ENCODE peak calls at places on chromosomes 16 and 17, in seven cellular contexts. A, E, D, Z, L, X and Q are unnamed samples.

GRCh38 chr17:9024497-9024896 is 3.2 kb downstream of the NTN1 start:
- DNase-seq in A (peak; percentile 76), E (no peak), D (no peak), Z (no peak), L (no peak), X (no peak), Q (no peak)

GRCh38 chr16:68289202-68289601 is 21.5 kb downstream of the SLC7A6OS start:
- DNase-seq in A (no peak), E (no peak), D (no peak), Z (no peak), L (no peak), X (no peak), Q (no peak)

GRCh38 chr17:7613769-7614421 is 802 bp downstream of the FXR2 start:
- DNase-seq in A (peak; percentile 17), E (peak; percentile 36), D (no peak), Z (peak; percentile 11), L (no peak), X (peak; percentile 22), Q (peak; percentile 68)

GRCh38 chr17:35448214-35448898 is at the start of gene SLFN13:
- DNase-seq in A (peak; percentile 97), E (peak; percentile 68), D (no peak), Z (peak; percentile 93), L (peak; percentile 63), X (peak; percentile 72), Q (peak; percentile 59)

GRCh38 chr17:5526821-5527598 is 40.6 kb downstream of the MIS12 start:
- DNase-seq in A (no peak), E (peak; percentile 85), D (peak; percentile 75), Z (peak; percentile 9), L (peak; percentile 91), X (peak; percentile 69), Q (peak; percentile 97)

GRCh38 chr17:82287849-82288601 is 14.5 kb upstream of the CSNK1D start:
- DNase-seq in A (no peak), E (peak; percentile 88), D (peak; percentile 91), Z (no peak), L (no peak), X (peak; percentile 89), Q (no peak)

GRCh38 chr17:69485126-69485724 is 70.7 kb downstream of the MAP2K6 start:
- DNase-seq in A (no peak), E (no peak), D (no peak), Z (no peak), L (no peak), X (no peak), Q (peak; percentile 28)

GRCh38 chr16:63577891-63578290 is 1541.7 kb upstream of the CDH8 start:
- DNase-seq in A (peak; percentile 3), E (no peak), D (no peak), Z (no peak), L (no peak), X (no peak), Q (no peak)

GRCh38 chr17:82051776-82052637 is at the start of the genes GPS1 and RFNG:
- DNase-seq in A (peak; percentile 82), E (peak; percentile 68), D (no peak), Z (peak; percentile 83), L (peak; percentile 90), X (peak; percentile 80), Q (peak; percentile 85)

GRCh38 chr16:69724981-69725479 is 1.3 kb downstream of the NQO1 start:
- DNase-seq in A (peak; percentile 12), E (no peak), D (no peak), Z (no peak), L (no peak), X (no peak), Q (peak; percentile 39)

GRCh38 chr17:6823011-6823442 is 8.5 kb downstream of the TEKT1 start:
- DNase-seq in A (no peak), E (peak; percentile 63), D (no peak), Z (no peak), L (peak; percentile 26), X (peak; percentile 37), Q (peak; percentile 77)

GRCh38 chr17:37856245-37856644 is 68.0 kb upstream of the TBC1D3K start:
- DNase-seq in A (no peak), E (no peak), D (no peak), Z (no peak), L (no peak), X (no peak), Q (no peak)

GRCh38 chr17:58401287-58401686 is 16.0 kb downstream of the RNF43 start:
- DNase-seq in A (no peak), E (peak; percentile 45), D (no peak), Z (no peak), L (no peak), X (no peak), Q (no peak)

GRCh38 chr17:66920965-66921364 is 43.5 kb upstream of the CACNG4 start:
- DNase-seq in A (no peak), E (no peak), D (no peak), Z (no peak), L (no peak), X (no peak), Q (peak; percentile 26)

DNA sequence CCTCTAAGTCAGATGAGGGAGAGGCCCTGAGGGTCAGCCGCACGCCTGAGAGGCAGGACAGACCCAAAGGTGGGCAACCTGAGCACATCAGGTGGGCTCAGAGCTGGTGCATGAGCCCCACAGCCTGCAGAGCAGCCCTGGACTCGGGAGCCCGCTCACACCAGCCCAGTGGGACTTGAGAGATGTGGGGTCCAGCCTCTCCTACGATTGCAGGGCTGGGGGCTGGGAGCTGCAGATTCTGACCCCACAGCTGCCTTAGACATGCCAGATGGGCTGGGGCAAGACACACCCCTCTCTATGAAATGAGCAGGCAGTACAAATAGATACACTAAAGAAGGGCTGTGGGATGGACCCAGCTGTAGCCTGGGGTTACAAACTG is 77.1 kb upstream of the RBL2 start:
- DNase-seq in A (no peak), E (no peak), D (no peak), Z (no peak), L (no peak), X (no peak), Q (no peak)
- H3K9me2 ChIP-seq in A (no peaks in the 10 kb centered on the region), E (no peaks in the 10 kb centered on the region), D (no peaks in the 10 kb centered on the region), Z (no peaks in the 10 kb centered on the region), L (no peaks in the 10 kb centered on the region), X (no peaks in the 10 kb centered on the region), Q (no peaks in the 10 kb centered on the region)

GRCh38 chr16:83312015-83312734 is 495.6 kb upstream of the HSBP1 start:
- DNase-seq in A (no peak), E (no peak), D (no peak), Z (no peak), L (peak; percentile 41), X (no peak), Q (no peak)

GRCh38 chr16:83308414-83308813 is 499.4 kb upstream of the HSBP1 start:
- DNase-seq in A (no peak), E (no peak), D (no peak), Z (no peak), L (no peak), X (no peak), Q (no peak)

GRCh38 chr16:83305092-83305491 is 502.7 kb upstream of the HSBP1 start:
- DNase-seq in A (no peak), E (no peak), D (no peak), Z (no peak), L (no peak), X (no peak), Q (peak; percentile 93)

GRCh38 chr16:83310816-83311215 is 497.0 kb upstream of the HSBP1 start:
- DNase-seq in A (no peak), E (no peak), D (no peak), Z (no peak), L (no peak), X (no peak), Q (no peak)

GRCh38 chr16:83307206-83307990 is 500.4 kb upstream of the HSBP1 start:
- DNase-seq in A (no peak), E (no peak), D (no peak), Z (no peak), L (no peak), X (no peak), Q (no peak)
- TF ChIP-seq EZH2 in A (no peak), E (no peak), D (no peak), Z (no peak), L (no peak), X (peak; percentile 36), Q (no peak)

DNA sequence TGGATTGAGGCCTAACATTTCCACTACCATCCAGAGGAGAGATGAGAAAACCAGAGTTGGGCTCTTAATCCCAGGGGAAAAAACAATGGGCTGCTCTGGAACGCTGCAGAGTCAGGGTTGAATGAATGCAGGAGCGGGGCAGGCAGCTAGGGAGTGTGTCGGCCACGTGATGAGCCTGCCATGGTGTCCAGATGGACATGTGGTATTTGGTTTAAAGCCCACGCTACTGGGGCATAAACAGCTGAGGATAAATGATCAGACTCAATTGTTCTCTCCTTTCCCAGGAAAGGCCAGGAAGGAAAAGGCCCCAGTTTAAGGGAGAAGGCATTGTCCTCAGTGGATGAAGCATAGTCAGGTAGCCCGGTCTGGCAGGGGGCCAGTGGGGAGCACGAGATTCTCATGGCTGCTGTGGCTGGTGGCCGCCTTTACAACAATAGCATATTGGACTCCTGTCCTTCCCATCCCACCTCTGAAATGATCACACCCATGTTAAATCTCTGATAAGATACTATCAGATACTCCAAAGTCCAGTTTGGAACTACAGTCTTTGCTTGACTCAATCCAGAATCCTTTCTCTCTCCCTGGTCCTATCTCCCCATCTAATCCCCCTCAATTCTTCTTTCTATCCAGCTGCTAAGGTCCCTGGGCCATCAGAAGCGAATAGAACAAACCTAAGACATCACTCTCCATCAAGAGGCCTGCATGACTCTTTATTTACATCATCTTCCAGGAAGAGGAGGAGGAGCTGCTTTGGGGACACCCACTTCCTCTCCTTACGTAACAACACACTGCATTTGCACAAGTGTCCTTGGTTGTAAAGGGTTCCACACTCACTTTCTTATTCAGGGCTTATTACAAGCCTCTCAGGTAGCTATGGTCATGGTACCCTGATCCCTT is 20.4 kb downstream of the CA4 start:
- DNase-seq in A (no peak), E (no peak), D (no peak), Z (no peak), L (peak; percentile 31), X (no peak), Q (peak; percentile 47)
- H2AFZ ChIP-seq in A (no peak overlapping the region), E (no peak overlapping the region), D (no peak overlapping the region), Z (peak overlapping the region; percentile 26), L (no peak overlapping the region), X (no peak overlapping the region), Q (no peak overlapping the region)

GRCh38 chr16:73187163-73187562 is 139.2 kb upstream of the ZFHX3 start:
- DNase-seq in A (no peak), E (no peak), D (no peak), Z (no peak), L (no peak), X (no peak), Q (no peak)

GRCh38 chr16:73179671-73180370 is 131.9 kb upstream of the ZFHX3 start:
- DNase-seq in A (no peak), E (no peak), D (no peak), Z (no peak), L (no peak), X (no peak), Q (no peak)

GRCh38 chr16:73186752-73187151 is 138.8 kb upstream of the ZFHX3 start:
- DNase-seq in A (no peak), E (no peak), D (no peak), Z (no peak), L (no peak), X (no peak), Q (no peak)

GRCh38 chr16:73185737-73186136 is 137.8 kb upstream of the ZFHX3 start:
- DNase-seq in A (no peak), E (no peak), D (no peak), Z (no peak), L (no peak), X (no peak), Q (no peak)

DNA sequence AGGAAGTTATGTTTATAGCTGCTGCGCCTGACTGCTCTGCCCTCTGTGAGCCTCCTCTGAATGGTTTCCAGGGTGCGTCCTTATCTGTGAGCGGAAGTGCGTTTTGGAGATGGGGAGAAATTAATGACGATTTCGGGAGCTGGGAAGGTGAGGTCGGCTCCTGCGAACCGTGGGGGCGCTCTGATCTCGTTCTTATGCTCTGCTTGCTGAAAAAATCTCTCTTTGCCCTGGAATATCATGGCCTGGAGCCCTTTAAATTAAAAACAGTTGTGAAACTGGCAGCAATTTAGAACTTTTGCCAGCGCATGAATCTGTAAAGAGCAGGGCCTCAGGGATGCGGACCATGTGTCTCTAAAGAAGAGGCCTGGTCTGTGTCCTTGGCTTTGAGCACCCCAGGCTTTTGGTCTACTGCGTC is 135.8 kb upstream of the ZFHX3 start:
- DNase-seq in A (no peak), E (no peak), D (no peak), Z (no peak), L (peak; percentile 23), X (no peak), Q (peak; percentile 60)
- H3K9me2 ChIP-seq in A (no peaks in the 10 kb centered on the region), E (no peaks in the 10 kb centered on the region), D (no peaks in the 10 kb centered on the region), Z (no peaks in the 10 kb centered on the region), L (no peaks in the 10 kb centered on the region), X (no peaks in the 10 kb centered on the region), Q (no peaks in the 10 kb centered on the region)